ENCODE peak calls at places on chromosome 19, in four cellular contexts. One of them, this sample, is unnamed.

GRCh38 chr19:10428996-10429381 is 8.7 kb downstream of the PDE4A start:
- DNase-seq in non-pigmented ciliary epithelial cell: no peak
- DNase-seq in NCI-H1092: no peak
- DNase-seq in naive thymus-derived CD8-positive, alpha-beta T cell: no peak
- DNase-seq in this sample: no peak

GRCh38 chr19:58474997-58475713 is 997 bp upstream of the ZNF446 start:
- DNase-seq in naive thymus-derived CD8-positive, alpha-beta T cell: no peak
- DNase-seq in non-pigmented ciliary epithelial cell: no peak
- DNase-seq in NCI-H1092: no peak
- DNase-seq in this sample: no peak

GRCh38 chr19:19459707-19460251 is 54.3 kb downstream of the GATAD2A start:
- DNase-seq in naive thymus-derived CD8-positive, alpha-beta T cell: peak
- DNase-seq in non-pigmented ciliary epithelial cell: no peak
- DNase-seq in NCI-H1092: no peak
- DNase-seq in this sample: peak

GRCh38 chr19:10517760-10518443 is 655 bp upstream of the S1PR5 start:
- DNase-seq in NCI-H1092: no peak
- DNase-seq in non-pigmented ciliary epithelial cell: no peak
- DNase-seq in naive thymus-derived CD8-positive, alpha-beta T cell: no peak
- DNase-seq in this sample: no peak

GRCh38 chr19:13056052-13056660 is 46.5 kb downstream of the LYL1 start:
- DNase-seq in NCI-H1092: no peak
- DNase-seq in naive thymus-derived CD8-positive, alpha-beta T cell: no peak
- DNase-seq in non-pigmented ciliary epithelial cell: no peak
- DNase-seq in this sample: peak

GRCh38 chr19:49553451-49554271 is 25.9 kb downstream of the RCN3 start:
- DNase-seq in non-pigmented ciliary epithelial cell: peak
- DNase-seq in naive thymus-derived CD8-positive, alpha-beta T cell: no peak
- DNase-seq in NCI-H1092: no peak
- DNase-seq in this sample: no peak

GRCh38 chr19:58304255-58304654 is 922 bp upstream of the ERVK3-1 start:
- DNase-seq in naive thymus-derived CD8-positive, alpha-beta T cell: no peak
- DNase-seq in NCI-H1092: no peak
- DNase-seq in non-pigmented ciliary epithelial cell: no peak
- DNase-seq in this sample: no peak

GRCh38 chr19:6464070-6464873 is at the start of gene CRB3:
- DNase-seq in non-pigmented ciliary epithelial cell: no peak
- DNase-seq in NCI-H1092: no peak
- DNase-seq in naive thymus-derived CD8-positive, alpha-beta T cell: peak
- DNase-seq in this sample: no peak